ENCODE peak calls at places on chromosomes 1 and 21, in seven cellular contexts. One of them, this sample, is unnamed.

GRCh38 chr1:154619181-154619948 is 11.4 kb upstream of the ADAR start:
- DNase-seq in CD8-positive, alpha-beta T cell: no peak
- DNase-seq in BJ: no peak
- DNase-seq in uterus: no peak
- DNase-seq in A549: no peak
- DNase-seq in progenitor cell of endocrine pancreas: no peak
- DNase-seq in fibroblast of lung: no peak
- DNase-seq in this sample: no peak

GRCh38 chr1:107480548-107480947 is 339.7 kb downstream of the NTNG1 start:
- DNase-seq in CD8-positive, alpha-beta T cell: no peak
- DNase-seq in A549: no peak
- DNase-seq in fibroblast of lung: peak
- DNase-seq in uterus: no peak
- DNase-seq in progenitor cell of endocrine pancreas: no peak
- DNase-seq in BJ: no peak
- DNase-seq in this sample: no peak

GRCh38 chr1:64243757-64244080 is 40.3 kb downstream of the UBE2U start:
- DNase-seq in BJ: no peak
- DNase-seq in uterus: no peak
- DNase-seq in A549: no peak
- DNase-seq in fibroblast of lung: no peak
- DNase-seq in CD8-positive, alpha-beta T cell: no peak
- DNase-seq in progenitor cell of endocrine pancreas: no peak
- DNase-seq in this sample: no peak

GRCh38 chr1:116330342-116330652 is 42.7 kb upstream of the ATP1A1 start:
- DNase-seq in BJ: no peak
- DNase-seq in CD8-positive, alpha-beta T cell: no peak
- DNase-seq in A549: no peak
- DNase-seq in fibroblast of lung: no peak
- DNase-seq in uterus: no peak
- DNase-seq in progenitor cell of endocrine pancreas: no peak
- DNase-seq in this sample: no peak

GRCh38 chr1:247281001-247281574 is 25.2 kb downstream of the VN1R5 start:
- DNase-seq in CD8-positive, alpha-beta T cell: no peak
- DNase-seq in A549: no peak
- DNase-seq in uterus: no peak
- DNase-seq in BJ: no peak
- DNase-seq in progenitor cell of endocrine pancreas: no peak
- DNase-seq in fibroblast of lung: no peak
- DNase-seq in this sample: no peak

GRCh38 chr21:42478504-42478903 is 17.5 kb downstream of the RSPH1 start:
- DNase-seq in A549: no peak
- DNase-seq in progenitor cell of endocrine pancreas: no peak
- DNase-seq in CD8-positive, alpha-beta T cell: no peak
- DNase-seq in uterus: no peak
- DNase-seq in BJ: no peak
- DNase-seq in fibroblast of lung: no peak
- DNase-seq in this sample: no peak

GRCh38 chr1:12383786-12384185 is 154.0 kb downstream of the VPS13D start:
- DNase-seq in fibroblast of lung: no peak
- DNase-seq in CD8-positive, alpha-beta T cell: no peak
- DNase-seq in uterus: no peak
- DNase-seq in BJ: no peak
- DNase-seq in A549: no peak
- DNase-seq in progenitor cell of endocrine pancreas: no peak
- DNase-seq in this sample: no peak

GRCh38 chr1:59063501-59063900 is 233.4 kb upstream of the FGGY start:
- DNase-seq in CD8-positive, alpha-beta T cell: no peak
- DNase-seq in progenitor cell of endocrine pancreas: no peak
- DNase-seq in A549: no peak
- DNase-seq in BJ: no peak
- DNase-seq in fibroblast of lung: no peak
- DNase-seq in uterus: no peak
- DNase-seq in this sample: no peak

GRCh38 chr1:116128669-116129068 is 17.5 kb downstream of the MAB21L3 start:
- DNase-seq in uterus: no peak
- DNase-seq in fibroblast of lung: no peak
- DNase-seq in A549: no peak
- DNase-seq in BJ: no peak
- DNase-seq in progenitor cell of endocrine pancreas: no peak
- DNase-seq in CD8-positive, alpha-beta T cell: peak
- DNase-seq in this sample: no peak

GRCh38 chr1:206604861-206605260 is 7.4 kb downstream of the EIF2D start:
- DNase-seq in uterus: no peak
- DNase-seq in CD8-positive, alpha-beta T cell: no peak
- DNase-seq in fibroblast of lung: no peak
- DNase-seq in A549: no peak
- DNase-seq in progenitor cell of endocrine pancreas: no peak
- DNase-seq in BJ: no peak
- DNase-seq in this sample: no peak

GRCh38 chr1:206608108-206608698 is 4.1 kb downstream of the EIF2D start:
- DNase-seq in uterus: no peak
- DNase-seq in A549: peak
- DNase-seq in BJ: no peak
- DNase-seq in progenitor cell of endocrine pancreas: peak
- DNase-seq in fibroblast of lung: peak
- DNase-seq in CD8-positive, alpha-beta T cell: peak
- DNase-seq in this sample: peak

GRCh38 chr1:206609229-206609991 is 2.9 kb downstream of the EIF2D start:
- DNase-seq in fibroblast of lung: no peak
- DNase-seq in CD8-positive, alpha-beta T cell: no peak
- DNase-seq in uterus: no peak
- DNase-seq in A549: no peak
- DNase-seq in BJ: no peak
- DNase-seq in progenitor cell of endocrine pancreas: no peak
- DNase-seq in this sample: no peak

GRCh38 chr1:206612129-206612876 is at the start of gene EIF2D:
- DNase-seq in progenitor cell of endocrine pancreas: peak
- DNase-seq in CD8-positive, alpha-beta T cell: peak
- DNase-seq in A549: peak
- DNase-seq in fibroblast of lung: peak
- DNase-seq in uterus: peak
- DNase-seq in BJ: no peak
- DNase-seq in this sample: peak

DNA sequence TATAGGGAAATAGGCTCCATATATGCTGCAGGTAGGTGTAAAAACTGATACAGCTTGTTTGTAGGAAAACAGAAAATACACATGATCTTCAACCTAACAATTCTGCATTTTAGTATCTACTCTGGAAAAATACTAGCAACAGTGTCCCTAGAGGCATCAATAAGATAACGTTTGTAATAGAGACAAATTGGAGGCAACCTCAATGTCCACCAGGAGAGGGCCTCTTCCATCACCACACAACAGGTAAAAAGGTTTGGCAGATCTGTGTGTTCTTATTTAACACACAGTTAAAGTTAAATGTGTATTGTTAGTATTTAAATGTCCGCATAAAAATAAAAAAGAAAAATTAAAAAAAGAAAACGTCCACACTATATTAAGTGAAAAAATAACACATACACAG is 5.4 kb downstream of the EIF2D start:
- DNase-seq in uterus: no peak
- DNase-seq in fibroblast of lung: no peak
- DNase-seq in A549: peak
- DNase-seq in progenitor cell of endocrine pancreas: no peak
- DNase-seq in CD8-positive, alpha-beta T cell: no peak
- DNase-seq in BJ: no peak
- DNase-seq in this sample: peak
- TF ChIP-seq CTCF in uterus: no peak
- TF ChIP-seq CTCF in fibroblast of lung: peak
- TF ChIP-seq CTCF in A549: peak
- TF ChIP-seq CTCF in progenitor cell of endocrine pancreas: peak
- TF ChIP-seq CTCF in CD8-positive, alpha-beta T cell: peak
- TF ChIP-seq CTCF in BJ: peak
- TF ChIP-seq CTCF in this sample: peak

DNA sequence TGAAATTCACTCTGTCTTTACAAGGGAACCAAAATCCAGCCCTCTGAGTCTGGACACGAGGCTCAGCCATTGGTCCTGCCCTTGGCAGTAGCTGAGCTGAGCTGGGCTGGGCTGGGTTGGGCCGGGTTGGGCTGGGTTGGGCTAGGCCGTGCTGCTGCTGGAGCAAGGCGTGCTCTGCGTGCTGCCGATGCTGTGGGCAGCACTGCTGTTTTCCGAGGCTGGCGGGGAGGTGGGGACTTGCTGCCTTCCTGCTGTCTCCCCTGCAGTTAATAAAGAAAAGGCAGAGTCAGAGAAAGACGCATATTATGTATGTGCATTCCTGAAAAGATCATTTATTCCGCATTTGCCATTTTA is 182.9 kb downstream of the CDC7 start:
- DNase-seq in BJ: no peak
- DNase-seq in progenitor cell of endocrine pancreas: no peak
- DNase-seq in uterus: no peak
- DNase-seq in fibroblast of lung: no peak
- DNase-seq in A549: no peak
- DNase-seq in CD8-positive, alpha-beta T cell: no peak
- DNase-seq in this sample: no peak
- TF ChIP-seq CTCF in BJ: no peak
- TF ChIP-seq CTCF in progenitor cell of endocrine pancreas: no peak
- TF ChIP-seq CTCF in uterus: no peak
- TF ChIP-seq CTCF in fibroblast of lung: no peak
- TF ChIP-seq CTCF in A549: no peak
- TF ChIP-seq CTCF in CD8-positive, alpha-beta T cell: no peak
- TF ChIP-seq CTCF in this sample: no peak

DNA sequence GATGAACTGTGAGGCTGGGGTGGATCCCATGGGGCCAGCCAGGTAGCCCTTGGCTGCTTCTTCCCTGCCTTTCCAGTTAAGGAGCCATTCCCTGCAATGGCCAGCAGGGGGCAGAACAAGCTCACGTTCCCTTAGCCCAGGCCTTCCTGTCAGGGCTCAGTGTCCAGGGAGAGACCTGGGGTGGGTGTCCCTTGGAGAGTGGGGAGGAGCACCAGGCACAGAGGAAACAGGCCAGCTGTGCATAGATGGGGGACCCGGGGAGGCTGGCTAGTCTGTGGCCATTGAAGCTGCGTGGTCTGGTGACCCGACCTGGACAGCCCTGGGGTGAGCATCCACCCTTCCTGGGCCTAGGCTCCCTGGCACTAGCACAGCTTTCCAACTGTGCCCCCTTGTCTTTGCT is 13.2 kb upstream of the EPS8L3 start:
- DNase-seq in BJ: no peak
- DNase-seq in CD8-positive, alpha-beta T cell: peak
- DNase-seq in progenitor cell of endocrine pancreas: peak
- DNase-seq in A549: peak
- DNase-seq in uterus: peak
- DNase-seq in fibroblast of lung: peak
- DNase-seq in this sample: peak
- TF ChIP-seq CTCF in BJ: peak
- TF ChIP-seq CTCF in CD8-positive, alpha-beta T cell: peak
- TF ChIP-seq CTCF in progenitor cell of endocrine pancreas: peak
- TF ChIP-seq CTCF in A549: peak
- TF ChIP-seq CTCF in uterus: peak
- TF ChIP-seq CTCF in fibroblast of lung: peak
- TF ChIP-seq CTCF in this sample: peak

GRCh38 chr1:40840526-40841323 is 21.4 kb downstream of the CITED4 start:
- DNase-seq in CD8-positive, alpha-beta T cell: peak
- DNase-seq in progenitor cell of endocrine pancreas: no peak
- DNase-seq in BJ: no peak
- DNase-seq in fibroblast of lung: no peak
- DNase-seq in A549: no peak
- DNase-seq in uterus: no peak
- DNase-seq in this sample: no peak
- TF ChIP-seq CTCF in CD8-positive, alpha-beta T cell: no peak
- TF ChIP-seq CTCF in progenitor cell of endocrine pancreas: no peak
- TF ChIP-seq CTCF in BJ: no peak
- TF ChIP-seq CTCF in fibroblast of lung: no peak
- TF ChIP-seq CTCF in A549: no peak
- TF ChIP-seq CTCF in uterus: no peak
- TF ChIP-seq CTCF in this sample: no peak

GRCh38 chr1:217407426-217407825 is 223.5 kb downstream of the GPATCH2 start:
- DNase-seq in BJ: no peak
- DNase-seq in uterus: no peak
- DNase-seq in fibroblast of lung: peak
- DNase-seq in progenitor cell of endocrine pancreas: no peak
- DNase-seq in CD8-positive, alpha-beta T cell: no peak
- DNase-seq in A549: no peak
- DNase-seq in this sample: no peak
- TF ChIP-seq CTCF in BJ: no peak
- TF ChIP-seq CTCF in uterus: no peak
- TF ChIP-seq CTCF in fibroblast of lung: no peak
- TF ChIP-seq CTCF in progenitor cell of endocrine pancreas: no peak
- TF ChIP-seq CTCF in CD8-positive, alpha-beta T cell: no peak
- TF ChIP-seq CTCF in A549: no peak
- TF ChIP-seq CTCF in this sample: no peak

GRCh38 chr1:51070640-51071039 is 31.4 kb upstream of the C1orf185 start:
- DNase-seq in BJ: peak
- DNase-seq in uterus: no peak
- DNase-seq in fibroblast of lung: no peak
- DNase-seq in CD8-positive, alpha-beta T cell: no peak
- DNase-seq in A549: no peak
- DNase-seq in progenitor cell of endocrine pancreas: no peak
- DNase-seq in this sample: no peak

GRCh38 chr1:51073456-51073855 is 28.6 kb upstream of the C1orf185 start:
- DNase-seq in A549: no peak
- DNase-seq in BJ: no peak
- DNase-seq in uterus: no peak
- DNase-seq in progenitor cell of endocrine pancreas: no peak
- DNase-seq in CD8-positive, alpha-beta T cell: no peak
- DNase-seq in fibroblast of lung: no peak
- DNase-seq in this sample: no peak

GRCh38 chr1:51071291-51071690 is 30.7 kb upstream of the C1orf185 start:
- DNase-seq in uterus: no peak
- DNase-seq in BJ: no peak
- DNase-seq in fibroblast of lung: no peak
- DNase-seq in CD8-positive, alpha-beta T cell: no peak
- DNase-seq in progenitor cell of endocrine pancreas: no peak
- DNase-seq in A549: no peak
- DNase-seq in this sample: no peak

GRCh38 chr1:51072651-51073050 is 29.4 kb upstream of the C1orf185 start:
- DNase-seq in CD8-positive, alpha-beta T cell: no peak
- DNase-seq in progenitor cell of endocrine pancreas: no peak
- DNase-seq in fibroblast of lung: no peak
- DNase-seq in uterus: no peak
- DNase-seq in BJ: no peak
- DNase-seq in A549: no peak
- DNase-seq in this sample: no peak

DNA sequence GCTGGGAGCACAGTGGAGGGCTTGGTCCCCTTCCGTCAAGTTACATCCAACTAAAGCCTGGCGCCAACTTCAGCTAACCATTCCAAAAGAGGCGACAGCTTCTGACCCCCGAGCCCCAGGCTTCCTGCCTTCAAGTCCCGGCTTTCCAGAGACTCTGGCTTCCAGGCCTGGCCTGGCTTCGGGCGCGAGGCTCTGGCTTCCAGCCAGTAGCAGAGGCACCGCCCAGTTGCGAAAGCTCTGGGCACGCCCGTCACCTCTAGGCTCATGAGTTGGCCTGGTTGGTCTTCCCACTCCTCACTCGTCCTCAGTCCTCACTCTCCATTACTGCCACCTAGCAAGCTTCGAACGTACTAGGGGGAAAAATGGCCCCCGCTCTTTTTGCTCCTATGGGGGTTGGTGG is 30.0 kb upstream of the C1orf185 start:
- DNase-seq in progenitor cell of endocrine pancreas: no peak
- DNase-seq in A549: no peak
- DNase-seq in uterus: no peak
- DNase-seq in CD8-positive, alpha-beta T cell: no peak
- DNase-seq in fibroblast of lung: no peak
- DNase-seq in BJ: no peak
- DNase-seq in this sample: no peak
- TF ChIP-seq CTCF in progenitor cell of endocrine pancreas: no peak
- TF ChIP-seq CTCF in A549: no peak
- TF ChIP-seq CTCF in uterus: no peak
- TF ChIP-seq CTCF in CD8-positive, alpha-beta T cell: no peak
- TF ChIP-seq CTCF in fibroblast of lung: no peak
- TF ChIP-seq CTCF in BJ: no peak
- TF ChIP-seq CTCF in this sample: no peak

This sample was measured in NB4.